ENCODE peak calls at places on chromosomes 16 and 17, in ten cellular contexts. N is ovary, A is keratinocyte, W is uterus, G is spleen, U is heart right ventricle, V is AG04450, K is PC-3, I is stomach, B is thoracic aorta. O is an unnamed sample.

GRCh38 chr17:13784466-13784865 is 182.7 kb upstream of the HS3ST3A1 start:
- DNase-seq in N (no peak), A (no peak), W (no peak), G (no peak), U (no peak), V (no peak), K (no peak), I (no peak), B (no peak), O (no peak)

GRCh38 chr16:79758615-79759346 is 158.2 kb upstream of the MAF start:
- DNase-seq in N (no peak), A (peak; percentile 28), W (no peak), G (no peak), U (no peak), V (no peak), K (peak; percentile 3), I (no peak), B (no peak), O (no peak)

GRCh38 chr17:3590231-3590630 is 19.0 kb downstream of the TRPV1 start:
- DNase-seq in N (no peak), A (no peak), W (no peak), G (no peak), U (no peak), V (no peak), K (no peak), I (no peak), B (no peak), O (no peak)

GRCh38 chr16:15644306-15644961 is 1.5 kb upstream of the MARF1 start:
- DNase-seq in N (no peak), A (peak; percentile 97), W (no peak), G (no peak), U (no peak), V (no peak), K (peak; percentile 68), I (no peak), B (no peak), O (no peak)

GRCh38 chr16:50021509-50021908 is 3.5 kb upstream of the CNEP1R1 start:
- DNase-seq in N (no peak), A (no peak), W (no peak), G (no peak), U (no peak), V (no peak), K (no peak), I (no peak), B (no peak), O (no peak)

GRCh38 chr16:79601978-79602609 is 1.6 kb upstream of the MAF start:
- DNase-seq in N (peak; percentile 91), A (no peak), W (peak; percentile 86), G (peak; percentile 83), U (peak; percentile 63), V (peak; percentile 24), K (peak; percentile 55), I (peak; percentile 86), B (peak; percentile 29), O (no peak)

GRCh38 chr16:30592871-30593270 is 7.4 kb upstream of the ZNF785 start:
- DNase-seq in N (no peak), A (no peak), W (no peak), G (no peak), U (no peak), V (no peak), K (no peak), I (no peak), B (no peak), O (no peak)

GRCh38 chr17:7855643-7856080 is 796 bp downstream of the TMEM88 start:
- DNase-seq in N (peak; percentile 65), A (no peak), W (peak; percentile 36), G (no peak), U (peak; percentile 42), V (no peak), K (no peak), I (no peak), B (no peak), O (no peak)

GRCh38 chr17:46771601-46772012 is 46.9 kb downstream of the WNT3 start:
- DNase-seq in N (no peak), A (no peak), W (no peak), G (no peak), U (peak; percentile 40), V (no peak), K (peak; percentile 42), I (peak; percentile 26), B (no peak), O (no peak)

GRCh38 chr17:18182190-18182977 is 1.2 kb upstream of the ALKBH5 start:
- DNase-seq in N (peak; percentile 66), A (no peak), W (peak; percentile 57), G (no peak), U (peak; percentile 38), V (no peak), K (no peak), I (peak; percentile 94), B (peak; percentile 13), O (no peak)

GRCh38 chr17:7560172-7561027 is 1.3 kb upstream of the SENP3 start:
- DNase-seq in N (peak; percentile 65), A (no peak), W (peak; percentile 66), G (no peak), U (peak; percentile 58), V (no peak), K (peak; percentile 56), I (peak; percentile 81), B (no peak), O (no peak)

GRCh38 chr16:67872131-67872630 is 671 bp upstream of the EDC4 start:
- DNase-seq in N (no peak), A (no peak), W (no peak), G (no peak), U (no peak), V (no peak), K (no peak), I (no peak), B (no peak), O (no peak)
- H3K4me3 ChIP-seq in N (peak overlapping the region; percentile 89), A (peak overlapping the region; percentile 97), W (peak overlapping the region; percentile 96), G (no peak overlapping the region), U (peak overlapping the region; percentile 98), V (no peak overlapping the region), K (no peak overlapping the region), I (peak overlapping the region; percentile 96), B (peak overlapping the region; percentile 95), O (peak overlapping the region; percentile 72)

GRCh38 chr16:69274699-69275235 is 36.4 kb upstream of the VPS4A start:
- DNase-seq in N (no peak), A (no peak), W (no peak), G (no peak), U (no peak), V (no peak), K (no peak), I (no peak), B (no peak), O (no peak)

GRCh38 chr16:69270395-69270794 is 40.8 kb upstream of the VPS4A start:
- DNase-seq in N (no peak), A (no peak), W (no peak), G (no peak), U (no peak), V (no peak), K (no peak), I (no peak), B (no peak), O (no peak)

GRCh38 chr16:69270831-69271230 is 40.3 kb upstream of the VPS4A start:
- DNase-seq in N (no peak), A (no peak), W (no peak), G (no peak), U (no peak), V (no peak), K (no peak), I (no peak), B (no peak), O (no peak)

GRCh38 chr16:69276143-69277115 is 34.7 kb upstream of the VPS4A start:
- DNase-seq in N (peak; percentile 66), A (no peak), W (peak; percentile 71), G (no peak), U (peak; percentile 19), V (peak; percentile 95), K (no peak), I (no peak), B (peak; percentile 30), O (no peak)

GRCh38 chr16:69273009-69273408 is 38.1 kb upstream of the VPS4A start:
- DNase-seq in N (no peak), A (no peak), W (no peak), G (no peak), U (no peak), V (peak; percentile 83), K (no peak), I (no peak), B (no peak), O (no peak)
- TF ChIP-seq CTCF in N (no peak), A (no peak), W (no peak), G (no peak), U (no peak), V (peak; percentile 12), K (no peak), I (no peak), B (no peak), O (no peak)

GRCh38 chr16:8155275-8155674 is 435.0 kb downstream of the TMEM114 start:
- DNase-seq in N (no peak), A (no peak), W (no peak), G (no peak), U (no peak), V (no peak), K (no peak), I (no peak), B (no peak), O (no peak)
- H3K9me3 ChIP-seq in N (peaks cover 4% of the 10 kb centered on the region), A (peaks cover 2% of the 10 kb centered on the region), W (no peaks in the 10 kb centered on the region), G (peaks cover 41% of the 10 kb centered on the region), U (peaks cover 15% of the 10 kb centered on the region), V (peaks cover 20% of the 10 kb centered on the region), K (no peaks in the 10 kb centered on the region), I (peaks cover 26% of the 10 kb centered on the region), B (peaks cover 2% of the 10 kb centered on the region), O (no peaks in the 10 kb centered on the region)

GRCh38 chr17:77141846-77142449 is 1.2 kb downstream of the SEC14L1 start:
- DNase-seq in N (peak; percentile 13), A (no peak), W (no peak), G (no peak), U (no peak), V (no peak), K (peak; percentile 86), I (no peak), B (no peak), O (no peak)

GRCh38 chr17:77144227-77144626 is 3.5 kb downstream of the SEC14L1 start:
- DNase-seq in N (no peak), A (no peak), W (no peak), G (no peak), U (no peak), V (no peak), K (no peak), I (no peak), B (no peak), O (no peak)

GRCh38 chr17:77140878-77141767 is at the start of gene SEC14L1:
- DNase-seq in N (peak; percentile 59), A (no peak), W (peak; percentile 37), G (peak; percentile 90), U (peak; percentile 54), V (no peak), K (peak; percentile 66), I (peak; percentile 49), B (no peak), O (peak; percentile 46)

GRCh38 chr17:77143306-77143705 is 2.5 kb downstream of the SEC14L1 start:
- DNase-seq in N (no peak), A (no peak), W (no peak), G (no peak), U (no peak), V (no peak), K (no peak), I (no peak), B (no peak), O (no peak)

DNA sequence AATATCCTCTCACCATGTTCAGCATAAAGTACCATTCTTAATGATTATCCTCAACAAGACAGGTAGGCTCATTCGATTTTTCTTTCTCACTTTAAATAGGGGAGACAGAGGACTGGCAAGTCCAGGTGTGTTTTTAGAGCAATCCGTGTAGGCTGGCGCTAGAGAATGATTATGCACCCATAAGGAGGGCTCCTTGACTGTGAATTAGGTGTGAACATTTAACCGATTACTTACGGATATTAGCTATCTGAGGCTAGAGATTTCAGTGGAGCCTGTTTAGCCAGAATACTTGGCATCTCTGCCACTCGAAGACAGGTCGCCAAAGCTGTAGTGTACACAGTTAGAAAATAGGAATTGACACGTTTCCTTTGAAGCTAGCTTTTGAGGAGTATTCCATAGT is 1.9 kb downstream of the SEC14L1 start:
- DNase-seq in N (peak; percentile 3), A (no peak), W (no peak), G (no peak), U (no peak), V (no peak), K (peak; percentile 33), I (no peak), B (no peak), O (no peak)
- H3K4me3 ChIP-seq in N (no peak overlapping the region), A (peak overlapping the region; percentile 15), W (no peak overlapping the region), G (no peak overlapping the region), U (peak overlapping the region; percentile 76), V (peak overlapping the region; percentile 1), K (peak overlapping the region; percentile 91), I (peak overlapping the region; percentile 99), B (peak overlapping the region; percentile 33), O (peak overlapping the region; percentile 76)

O was measured in upper lobe of left lung.